ENCODE peak calls at places on chromosomes 2 and 18, in eight cellular contexts. One of them, this sample, is unnamed.
A peak's percentile ranks its signal among the peaks of the same experiment; 100 is the strongest.

GRCh38 chr2:44889118-44889517 is 52.4 kb upstream of the SIX3 start:
- DNase-seq in HCT116: no peak
- DNase-seq in breast epithelium: no peak
- DNase-seq in A549: no peak
- DNase-seq in NB4: no peak
- DNase-seq in Peyer's patch: no peak
- DNase-seq in stomach: no peak
- DNase-seq in ovary: no peak
- DNase-seq in this sample: no peak

GRCh38 chr2:205698556-205699282 is 16.4 kb downstream of the NRP2 start:
- DNase-seq in NB4: no peak
- DNase-seq in Peyer's patch: no peak
- DNase-seq in breast epithelium: no peak
- DNase-seq in ovary: no peak
- DNase-seq in stomach: no peak
- DNase-seq in A549: no peak
- DNase-seq in HCT116: no peak
- DNase-seq in this sample: no peak

GRCh38 chr2:238973038-238973772 is 125.3 kb downstream of the TWIST2 start:
- DNase-seq in NB4: no peak
- DNase-seq in breast epithelium: no peak
- DNase-seq in ovary: peak; percentile 27
- DNase-seq in Peyer's patch: no peak
- DNase-seq in A549: no peak
- DNase-seq in HCT116: no peak
- DNase-seq in stomach: no peak
- DNase-seq in this sample: no peak

GRCh38 chr2:46850742-46851141 is 64.9 kb downstream of the MCFD2 start:
- DNase-seq in NB4: no peak
- DNase-seq in A549: peak; percentile 56
- DNase-seq in ovary: peak; percentile 89
- DNase-seq in breast epithelium: no peak
- DNase-seq in stomach: peak; percentile 71
- DNase-seq in Peyer's patch: no peak
- DNase-seq in HCT116: no peak
- DNase-seq in this sample: peak; percentile 35

GRCh38 chr2:239762742-239763269 is 262.3 kb downstream of the NDUFA10 start:
- DNase-seq in A549: no peak
- DNase-seq in Peyer's patch: no peak
- DNase-seq in stomach: no peak
- DNase-seq in NB4: no peak
- DNase-seq in ovary: peak; percentile 2
- DNase-seq in breast epithelium: peak; percentile 45
- DNase-seq in HCT116: no peak
- DNase-seq in this sample: no peak

GRCh38 chr2:70714141-70714905 is 53.7 kb downstream of the ADD2 start:
- DNase-seq in HCT116: no peak
- DNase-seq in stomach: no peak
- DNase-seq in ovary: no peak
- DNase-seq in Peyer's patch: no peak
- DNase-seq in A549: no peak
- DNase-seq in NB4: no peak
- DNase-seq in breast epithelium: no peak
- DNase-seq in this sample: no peak

GRCh38 chr2:6922201-6922656 is 5.0 kb downstream of the RNF144A start:
- DNase-seq in A549: peak; percentile 18
- DNase-seq in breast epithelium: no peak
- DNase-seq in ovary: no peak
- DNase-seq in stomach: no peak
- DNase-seq in Peyer's patch: no peak
- DNase-seq in NB4: peak; percentile 30
- DNase-seq in HCT116: no peak
- DNase-seq in this sample: no peak

GRCh38 chr18:66013976-66014375 is 263.2 kb downstream of the CDH7 start:
- DNase-seq in A549: no peak
- DNase-seq in ovary: no peak
- DNase-seq in breast epithelium: no peak
- DNase-seq in stomach: no peak
- DNase-seq in HCT116: no peak
- DNase-seq in Peyer's patch: no peak
- DNase-seq in NB4: no peak
- DNase-seq in this sample: no peak

GRCh38 chr2:57373530-57373929 is 673.1 kb upstream of the VRK2 start:
- DNase-seq in stomach: no peak
- DNase-seq in Peyer's patch: no peak
- DNase-seq in HCT116: peak; percentile 70
- DNase-seq in breast epithelium: no peak
- DNase-seq in ovary: no peak
- DNase-seq in A549: peak; percentile 17
- DNase-seq in NB4: no peak
- DNase-seq in this sample: no peak

GRCh38 chr2:237498341-237498740 is 11.3 kb downstream of the MLPH start:
- DNase-seq in A549: no peak
- DNase-seq in HCT116: no peak
- DNase-seq in Peyer's patch: no peak
- DNase-seq in breast epithelium: no peak
- DNase-seq in NB4: no peak
- DNase-seq in stomach: no peak
- DNase-seq in ovary: no peak
- DNase-seq in this sample: no peak

GRCh38 chr18:42045346-42045745 is 90.3 kb downstream of the PIK3C3 start:
- DNase-seq in Peyer's patch: no peak
- DNase-seq in HCT116: no peak
- DNase-seq in NB4: no peak
- DNase-seq in stomach: no peak
- DNase-seq in ovary: no peak
- DNase-seq in A549: no peak
- DNase-seq in breast epithelium: no peak
- DNase-seq in this sample: no peak

GRCh38 chr2:15996536-15997423 is 56.4 kb downstream of the MYCN start:
- DNase-seq in ovary: no peak
- DNase-seq in breast epithelium: no peak
- DNase-seq in stomach: no peak
- DNase-seq in Peyer's patch: no peak
- DNase-seq in HCT116: no peak
- DNase-seq in A549: no peak
- DNase-seq in NB4: no peak
- DNase-seq in this sample: no peak

DNA sequence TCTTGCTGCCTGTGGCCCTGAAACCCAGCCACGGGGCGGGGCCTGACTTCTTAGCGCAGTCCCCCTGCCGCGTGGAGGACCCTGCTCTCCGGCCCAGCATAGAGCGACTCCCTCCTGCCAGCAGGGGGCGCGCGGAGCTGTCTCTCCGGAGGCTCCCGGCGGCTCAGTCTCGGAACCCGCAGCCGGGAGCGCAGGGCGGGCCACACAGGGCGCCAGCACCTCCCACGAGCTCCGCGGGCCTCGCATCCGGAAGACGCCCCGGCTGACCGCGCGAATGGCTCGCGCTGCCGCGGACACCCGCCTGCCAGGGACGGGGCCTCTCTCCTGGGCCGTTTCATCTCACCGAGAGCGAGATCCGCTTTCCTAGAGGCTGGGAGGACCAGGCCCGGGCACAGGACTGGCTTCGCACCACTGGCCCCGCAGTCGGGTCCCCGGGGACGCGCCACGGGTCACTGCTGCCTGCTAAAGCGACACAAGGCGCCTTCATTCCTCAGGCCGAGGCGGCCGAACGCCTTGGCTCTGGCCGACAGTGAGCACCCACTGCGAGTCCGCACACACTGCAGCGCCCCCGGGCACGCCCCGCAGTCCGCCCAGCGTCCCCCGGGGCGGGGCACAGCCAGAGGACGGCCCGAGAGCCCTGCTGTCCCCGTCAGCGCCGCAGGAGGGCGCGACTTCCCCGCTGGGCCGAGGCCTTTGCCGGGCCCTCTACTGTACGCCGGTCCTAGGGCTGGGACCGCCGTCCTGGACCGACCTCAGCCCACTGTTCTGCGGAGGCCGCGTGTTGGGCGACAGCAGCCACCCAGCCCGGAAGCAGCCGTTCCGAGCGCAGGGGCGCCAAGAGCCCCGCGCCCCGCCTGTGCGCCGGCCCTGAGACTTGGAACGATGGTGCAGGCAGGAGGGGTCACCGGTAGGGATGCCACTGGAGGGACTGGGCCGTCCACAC is 39.0 kb upstream of the ARHGEF4 start:
- DNase-seq in stomach: peak; percentile 91
- DNase-seq in breast epithelium: peak; percentile 85
- DNase-seq in Peyer's patch: peak; percentile 96
- DNase-seq in ovary: peak; percentile 93
- DNase-seq in A549: peak; percentile 83
- DNase-seq in NB4: peak; percentile 93
- DNase-seq in HCT116: peak; percentile 61
- DNase-seq in this sample: peak; percentile 88
- TF ChIP-seq POLR2A in stomach: no peak
- TF ChIP-seq POLR2A in breast epithelium: no peak
- TF ChIP-seq POLR2A in Peyer's patch: peak; percentile 17
- TF ChIP-seq POLR2A in ovary: no peak
- TF ChIP-seq POLR2A in A549: peak; percentile 82
- TF ChIP-seq POLR2A in NB4: no peak
- TF ChIP-seq POLR2A in HCT116: peak; percentile 56
- TF ChIP-seq POLR2A in this sample: peak; percentile 7

GRCh38 chr2:142112648-142113278 is 18.1 kb downstream of the LRP1B start:
- DNase-seq in HCT116: peak; percentile 41
- DNase-seq in stomach: no peak
- DNase-seq in breast epithelium: no peak
- DNase-seq in Peyer's patch: no peak
- DNase-seq in A549: peak; percentile 17
- DNase-seq in ovary: no peak
- DNase-seq in NB4: peak; percentile 31
- DNase-seq in this sample: no peak
- TF ChIP-seq CTCF in HCT116: peak; percentile 34
- TF ChIP-seq CTCF in stomach: no peak
- TF ChIP-seq CTCF in breast epithelium: no peak
- TF ChIP-seq CTCF in Peyer's patch: no peak
- TF ChIP-seq CTCF in A549: no peak
- TF ChIP-seq CTCF in ovary: no peak
- TF ChIP-seq CTCF in NB4: no peak
- TF ChIP-seq CTCF in this sample: no peak

GRCh38 chr2:37711308-37711731 is 39.9 kb upstream of the CDC42EP3 start:
- DNase-seq in HCT116: peak; percentile 26
- DNase-seq in breast epithelium: no peak
- DNase-seq in stomach: no peak
- DNase-seq in NB4: peak; percentile 94
- DNase-seq in A549: peak; percentile 45
- DNase-seq in ovary: no peak
- DNase-seq in Peyer's patch: peak; percentile 65
- DNase-seq in this sample: no peak
- TF ChIP-seq POLR2A in HCT116: no peak
- TF ChIP-seq POLR2A in breast epithelium: no peak
- TF ChIP-seq POLR2A in stomach: no peak
- TF ChIP-seq POLR2A in NB4: no peak
- TF ChIP-seq POLR2A in A549: no peak
- TF ChIP-seq POLR2A in ovary: no peak
- TF ChIP-seq POLR2A in Peyer's patch: no peak
- TF ChIP-seq POLR2A in this sample: no peak

GRCh38 chr18:36829362-36830140 is 624 bp downstream of the KIAA1328 start:
- DNase-seq in A549: no peak
- DNase-seq in Peyer's patch: no peak
- DNase-seq in ovary: no peak
- DNase-seq in HCT116: no peak
- DNase-seq in NB4: no peak
- DNase-seq in breast epithelium: peak; percentile 55
- DNase-seq in stomach: no peak
- DNase-seq in this sample: no peak

GRCh38 chr18:36828157-36828629 is 609 bp downstream of the TPGS2 start:
- DNase-seq in A549: peak; percentile 36
- DNase-seq in NB4: peak; percentile 56
- DNase-seq in breast epithelium: no peak
- DNase-seq in stomach: no peak
- DNase-seq in ovary: no peak
- DNase-seq in HCT116: peak; percentile 6
- DNase-seq in Peyer's patch: no peak
- DNase-seq in this sample: peak; percentile 26

GRCh38 chr18:36830141-36830495 is 1.2 kb downstream of the KIAA1328 start:
- DNase-seq in Peyer's patch: no peak
- DNase-seq in stomach: no peak
- DNase-seq in ovary: no peak
- DNase-seq in A549: no peak
- DNase-seq in breast epithelium: no peak
- DNase-seq in HCT116: no peak
- DNase-seq in NB4: no peak
- DNase-seq in this sample: no peak

GRCh38 chr18:36831139-36831538 is 2.2 kb downstream of the KIAA1328 start:
- DNase-seq in Peyer's patch: no peak
- DNase-seq in ovary: no peak
- DNase-seq in HCT116: no peak
- DNase-seq in NB4: no peak
- DNase-seq in A549: no peak
- DNase-seq in stomach: no peak
- DNase-seq in breast epithelium: no peak
- DNase-seq in this sample: no peak

DNA sequence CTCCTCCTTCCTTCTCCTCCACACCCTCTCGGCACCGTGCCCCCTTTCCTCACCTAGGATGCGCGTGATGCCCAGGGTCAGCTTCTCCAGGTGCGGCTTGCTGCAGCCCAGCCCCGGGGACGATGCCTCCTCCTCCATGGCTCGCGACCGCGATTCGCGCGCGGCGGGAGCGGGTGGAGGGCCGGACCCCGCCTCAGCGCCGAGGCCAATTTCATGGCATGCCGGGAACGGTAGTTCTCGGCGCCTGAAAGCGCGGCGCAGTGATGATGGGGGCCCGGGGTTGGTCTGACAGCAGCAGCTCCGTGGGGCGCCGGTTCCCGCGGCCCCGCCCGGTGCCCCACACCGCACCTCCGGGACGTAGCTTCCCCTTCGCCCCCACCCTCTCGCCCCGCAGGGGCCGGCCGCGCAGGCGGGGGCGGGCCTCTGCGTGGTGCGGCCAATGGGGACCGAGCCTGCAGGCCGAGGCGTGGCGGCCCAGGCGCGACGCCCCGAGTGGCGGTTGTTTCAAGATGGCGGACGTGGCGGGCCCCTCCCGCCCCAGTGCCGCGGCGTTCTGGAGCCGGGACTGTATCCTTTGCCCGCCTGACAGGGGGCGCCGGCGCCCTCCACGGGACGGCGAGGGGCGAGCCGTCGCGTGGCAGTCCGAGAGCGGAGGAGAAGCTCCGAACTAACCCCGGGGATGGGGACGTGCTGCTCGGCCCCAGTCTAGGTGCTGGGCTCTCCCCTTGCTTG is at the start of the genes KIAA1328 and TPGS2:
- DNase-seq in Peyer's patch: peak; percentile 93
- DNase-seq in A549: peak; percentile 88
- DNase-seq in NB4: peak; percentile 94
- DNase-seq in HCT116: peak; percentile 61
- DNase-seq in breast epithelium: peak; percentile 83
- DNase-seq in stomach: peak; percentile 86
- DNase-seq in ovary: peak; percentile 87
- DNase-seq in this sample: peak; percentile 80
- TF ChIP-seq CTCF in Peyer's patch: peak; percentile 18
- TF ChIP-seq CTCF in A549: peak; percentile 39
- TF ChIP-seq CTCF in NB4: peak; percentile 34
- TF ChIP-seq CTCF in HCT116: peak; percentile 39
- TF ChIP-seq CTCF in breast epithelium: peak; percentile 8
- TF ChIP-seq CTCF in stomach: no peak
- TF ChIP-seq CTCF in ovary: no peak
- TF ChIP-seq CTCF in this sample: no peak

This sample was measured in prostate gland.